ENCODE peak calls at places on chromosomes 7 and 10, in eight cellular contexts. P, H, Z, O, F, X, Q and R are unnamed samples. For H3K4me1, the result is how much of the 10 kb centered on the place peaks cover.

GRCh38 chr7:63009771-63010170 is 988.9 kb upstream of the ZNF722 start:
- DNase-seq in P (no peak), Z (no peak), H (no peak), X (no peak), O (no peak), Q (no peak), F (no peak), R (no peak)

GRCh38 chr7:51430480-51431086 is 114.0 kb upstream of the COBL start:
- DNase-seq in Z (no peak), H (peak), Q (peak), O (no peak), P (no peak), X (peak), F (no peak), R (no peak)

GRCh38 chr7:127798769-127799372 is 146.9 kb downstream of the SND1 start:
- DNase-seq in H (no peak), F (no peak), O (no peak), P (no peak), X (no peak), Q (no peak), Z (no peak), R (no peak)

GRCh38 chr7:35781200-35781701 is 19.6 kb upstream of the SEPTIN7 start:
- DNase-seq in Z (no peak), Q (no peak), P (no peak), F (no peak), O (no peak), H (no peak), X (no peak), R (no peak)

GRCh38 chr7:135653285-135654080 is 8.8 kb upstream of the STMP1 start:
- DNase-seq in P (no peak), H (peak), Z (no peak), Q (no peak), X (no peak), O (no peak), F (no peak), R (no peak)

GRCh38 chr10:62166331-62167154 is 102.1 kb downstream of the RTKN2 start:
- DNase-seq in F (no peak), Q (no peak), Z (no peak), O (peak), H (no peak), X (no peak), P (no peak), R (no peak)

GRCh38 chr10:79088176-79088575 is 19.4 kb downstream of the ZMIZ1 start:
- DNase-seq in H (no peak), Z (no peak), P (no peak), F (no peak), O (no peak), X (no peak), Q (no peak), R (no peak)

GRCh38 chr10:113565364-113565763 is 12.5 kb downstream of the HABP2 start:
- DNase-seq in Z (no peak), X (peak), H (no peak), Q (no peak), F (no peak), O (no peak), P (no peak), R (no peak)

GRCh38 chr7:16795624-16796023 is 9.2 kb downstream of the AGR2 start:
- DNase-seq in Q (no peak), F (no peak), Z (no peak), X (no peak), P (no peak), O (no peak), H (no peak), R (no peak)

GRCh38 chr10:83994351-83994750 is 145.0 kb upstream of the GHITM start:
- DNase-seq in F (no peak), H (no peak), O (no peak), P (no peak), Q (no peak), Z (no peak), X (no peak), R (no peak)

GRCh38 chr7:138875794-138876193 is 77.8 kb upstream of the ATP6V0A4 start:
- DNase-seq in Q (no peak), X (peak), F (no peak), O (no peak), P (peak), Z (no peak), H (no peak), R (peak)

GRCh38 chr10:102644066-102644645 is at the start of gene TRIM8:
- DNase-seq in Z (no peak), O (no peak), H (peak), Q (peak), P (peak), F (peak), X (peak), R (peak)

GRCh38 chr10:58587676-58588075 is 75.0 kb downstream of the BICC1 start:
- DNase-seq in Z (no peak), O (no peak), X (peak), P (no peak), Q (no peak), F (no peak), H (no peak), R (no peak)

GRCh38 chr7:122155566-122155965 is 11.5 kb upstream of the AASS start:
- DNase-seq in Q (no peak), X (no peak), P (no peak), H (no peak), Z (no peak), O (no peak), F (no peak), R (no peak)

GRCh38 chr10:43782814-43783213 is 134.1 kb upstream of the ZNF32 start:
- DNase-seq in Q (no peak), O (no peak), F (no peak), X (no peak), H (no peak), Z (no peak), P (no peak), R (no peak)
- H3K27ac ChIP-seq in Q (no peak), O (no peak), F (no peak), X (no peak), H (no peak), Z (no peak), P (no peak), R (no peak)

GRCh38 chr10:117362313-117362712 is 12.9 kb downstream of the PDZD8 start:
- DNase-seq in P (no peak), H (no peak), O (no peak), X (peak), F (no peak), Z (no peak), Q (no peak), R (no peak)
- H3K4me1 ChIP-seq in P (half or more), H (under half), O (under half), X (half or more), F (under half), Z (under half), Q (under half), R (under half)

GRCh38 chr7:101390901-101391301 is 28.2 kb downstream of the COL26A1 start:
- DNase-seq in Q (peak), X (no peak), H (peak), P (peak), Z (no peak), F (no peak), O (no peak), R (no peak)
- H3K27ac ChIP-seq in Q (peak), X (no peak), H (no peak), P (no peak), Z (no peak), F (no peak), O (no peak), R (no peak)

DNA sequence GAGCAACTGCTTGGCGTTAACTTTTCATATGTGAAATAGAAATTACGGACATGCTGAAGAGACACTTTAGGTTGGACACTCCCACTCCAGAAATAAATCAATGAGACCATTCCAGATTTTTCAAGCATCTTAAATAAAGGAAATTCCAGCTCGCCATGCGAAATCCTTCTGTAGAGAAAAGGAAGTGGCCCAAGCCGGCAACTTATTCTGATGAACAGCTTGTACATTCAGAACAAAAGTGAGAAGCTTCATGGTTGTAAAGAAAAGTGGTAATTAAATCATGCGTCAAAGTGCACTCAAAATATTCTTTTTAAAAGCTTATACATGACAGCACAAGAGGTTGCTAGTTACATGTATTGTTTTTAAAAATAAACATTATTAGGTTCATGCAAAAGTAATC is 153.6 kb upstream of the ITGB1 start:
- DNase-seq in Q (no peak), F (no peak), O (no peak), H (no peak), P (no peak), X (no peak), Z (no peak), R (no peak)
- H3K4me1 ChIP-seq in Q (under half), F (under half), O (under half), H (under half), P (half or more), X (under half), Z (under half), R (half or more)

DNA sequence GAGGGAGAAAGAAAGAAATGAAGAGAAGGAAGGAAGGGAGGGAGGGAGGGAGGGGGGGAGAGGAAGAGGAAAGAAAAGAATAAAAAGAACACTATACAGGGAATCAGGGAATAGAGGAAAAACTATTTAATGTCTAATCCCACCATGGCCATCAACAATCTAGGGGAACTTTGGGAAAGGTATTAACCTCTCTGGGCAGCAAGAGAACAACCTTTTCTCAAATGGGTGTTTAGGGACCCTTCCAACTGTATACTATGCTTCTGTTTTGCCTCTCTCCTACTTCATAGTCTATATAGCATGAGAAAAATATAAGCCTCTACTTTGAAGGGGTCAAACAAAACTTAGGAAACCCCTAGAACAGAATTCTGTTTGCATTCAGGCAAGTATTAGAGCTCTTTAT is 54.5 kb downstream of the CHCHD3 start:
- DNase-seq in Q (no peak), P (no peak), F (no peak), X (no peak), O (no peak), H (no peak), Z (no peak), R (no peak)
- H3K27ac ChIP-seq in Q (no peak), P (no peak), F (no peak), X (no peak), O (no peak), H (no peak), Z (no peak), R (no peak)

DNA sequence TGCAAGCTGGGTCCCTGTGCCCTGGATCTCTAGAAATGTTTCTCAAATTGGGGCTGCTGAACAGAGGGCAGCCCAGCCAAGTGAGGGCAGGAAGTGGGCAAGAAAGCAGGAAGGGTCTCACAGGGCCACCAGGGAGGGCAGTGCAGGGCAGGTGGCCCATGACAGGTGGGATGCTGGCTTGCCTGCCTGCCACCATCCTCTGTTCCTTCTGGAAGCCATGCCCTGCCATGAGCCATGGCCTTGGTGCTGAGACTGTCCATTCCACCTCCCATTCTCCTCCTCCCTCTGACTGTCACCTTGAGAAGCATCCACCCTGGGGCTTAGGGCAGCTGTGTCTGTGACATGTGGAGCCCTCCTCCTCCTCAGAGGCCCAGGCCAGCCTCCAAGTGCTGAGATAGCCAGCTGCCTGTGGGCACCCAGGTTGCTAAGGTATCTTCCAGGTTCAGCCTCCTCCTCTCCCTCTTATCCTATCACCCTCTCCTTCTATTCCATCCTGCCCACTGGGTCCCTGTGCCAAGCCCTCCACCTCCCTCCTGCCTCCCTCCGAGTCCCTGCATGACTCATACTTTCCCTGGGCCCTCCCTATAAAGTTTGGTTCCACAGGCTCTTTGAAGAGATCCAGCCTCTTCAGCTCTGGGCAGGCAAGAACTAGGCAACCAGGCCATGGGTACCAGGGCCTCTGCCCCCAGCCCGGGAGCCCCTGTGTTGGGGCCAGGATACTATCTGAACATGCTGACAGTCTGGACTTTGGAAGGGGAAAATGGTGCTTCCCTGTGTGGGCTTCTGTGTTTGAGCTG is 1.3 kb downstream of the VSIR start:
- DNase-seq in O (peak), X (peak), H (no peak), Q (no peak), F (peak), P (no peak), Z (peak), R (no peak)
- H3K4me1 ChIP-seq in O (under half), X (under half), H (under half), Q (under half), F (half or more), P (half or more), Z (half or more), R (half or more)

DNA sequence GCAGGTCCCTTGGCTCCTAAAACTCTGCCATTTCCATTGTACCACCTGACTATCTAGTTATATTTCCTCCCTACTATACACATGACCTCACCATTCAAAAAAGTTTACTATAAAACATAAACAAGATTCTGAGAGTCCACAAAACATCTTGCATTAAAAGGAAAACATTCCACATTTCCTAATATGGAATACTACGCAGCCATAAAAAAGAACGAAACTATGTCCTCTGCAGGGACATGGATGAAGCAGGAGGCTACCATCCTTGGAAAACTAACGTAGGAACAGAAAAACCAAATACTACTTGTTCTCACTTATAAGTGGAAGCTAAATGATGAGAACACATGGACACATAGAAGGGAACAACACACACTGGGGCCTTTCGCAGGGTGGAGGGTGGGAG is 48.3 kb downstream of the SVIL start:
- DNase-seq in O (no peak), P (no peak), H (no peak), Q (no peak), X (no peak), Z (no peak), F (no peak), R (no peak)
- H3K27ac ChIP-seq in O (peak), P (no peak), H (peak), Q (no peak), X (no peak), Z (peak), F (peak), R (no peak)

GRCh38 chr10:124626759-124627380 is 117.3 kb downstream of the FAM53B start:
- DNase-seq in F (no peak), Z (no peak), O (no peak), Q (no peak), X (peak), H (no peak), P (peak), R (no peak)
- H3K4me1 ChIP-seq in F (half or more), Z (under half), O (under half), Q (under half), X (under half), H (under half), P (half or more), R (half or more)

GRCh38 chr7:44379366-44380178 is 54.2 kb upstream of the CAMK2B start:
- DNase-seq in Z (no peak), Q (no peak), P (no peak), F (no peak), O (no peak), H (no peak), X (no peak), R (no peak)

GRCh38 chr7:44378744-44379143 is 53.4 kb upstream of the CAMK2B start:
- DNase-seq in H (no peak), Z (no peak), F (no peak), X (peak), P (no peak), Q (no peak), O (no peak), R (no peak)

GRCh38 chr7:44380831-44381493 is 55.6 kb upstream of the CAMK2B start:
- DNase-seq in Z (no peak), H (no peak), Q (no peak), O (no peak), F (no peak), X (no peak), P (no peak), R (no peak)

GRCh38 chr7:44381494-44382220 is 56.3 kb upstream of the CAMK2B start:
- DNase-seq in P (no peak), H (no peak), F (no peak), X (no peak), O (no peak), Q (no peak), Z (no peak), R (no peak)

DNA sequence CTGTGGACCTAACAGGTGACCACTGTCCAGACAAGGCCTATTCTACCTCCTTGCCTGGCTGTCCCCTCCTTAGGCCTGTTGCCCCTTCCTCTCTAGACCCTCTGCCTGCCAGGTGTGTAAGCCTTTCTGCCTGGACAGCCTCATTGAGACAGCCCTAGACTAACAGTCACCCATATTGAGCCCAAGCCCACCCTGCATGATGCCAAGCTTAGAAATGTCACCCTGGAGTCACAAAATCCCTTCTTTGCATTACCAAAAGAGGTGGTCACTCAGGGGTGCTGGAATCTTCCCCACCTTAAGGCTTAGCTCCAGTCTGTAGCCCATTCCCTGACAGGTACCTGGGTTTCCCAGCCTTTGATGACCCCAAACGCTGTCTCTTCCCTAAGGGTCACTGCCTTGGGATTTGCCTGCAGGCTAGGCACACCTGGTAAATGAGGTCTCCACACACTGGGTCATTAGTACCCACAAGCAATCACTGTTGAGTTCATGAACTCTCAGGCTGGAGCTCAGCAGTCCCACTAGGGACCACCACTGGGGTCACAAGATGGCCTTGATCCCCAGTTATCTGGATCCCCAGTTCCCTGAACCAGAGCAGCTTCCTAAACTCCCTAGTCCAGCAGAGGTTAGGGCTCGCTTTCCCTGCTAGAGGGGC is 54.9 kb upstream of the CAMK2B start:
- DNase-seq in X (no peak), O (no peak), Q (no peak), P (no peak), Z (no peak), H (no peak), F (no peak), R (no peak)
- H3K27ac ChIP-seq in X (peak), O (no peak), Q (no peak), P (no peak), Z (no peak), H (no peak), F (no peak), R (no peak)

GRCh38 chr7:121080913-121081326 is 92.4 kb downstream of the CPED1 start:
- DNase-seq in P (no peak), Q (no peak), F (no peak), H (no peak), X (no peak), O (no peak), Z (no peak), R (no peak)

GRCh38 chr7:121081327-121081936 is 92.9 kb downstream of the CPED1 start:
- DNase-seq in Z (no peak), X (peak), P (peak), F (no peak), Q (peak), O (no peak), H (peak), R (peak)

GRCh38 chr7:121083790-121084251 is 95.3 kb downstream of the CPED1 start:
- DNase-seq in H (no peak), Z (no peak), F (no peak), X (peak), O (no peak), P (no peak), Q (no peak), R (no peak)

GRCh38 chr7:121083138-121083789 is 94.8 kb downstream of the CPED1 start:
- DNase-seq in O (no peak), Q (no peak), P (no peak), F (no peak), X (peak), Z (no peak), H (no peak), R (no peak)

GRCh38 chr7:121082400-121083101 is 94.0 kb downstream of the CPED1 start:
- DNase-seq in P (no peak), H (no peak), F (no peak), Z (no peak), Q (no peak), X (no peak), O (no peak), R (no peak)
- H3K4me1 ChIP-seq in P (under half), H (under half), F (half or more), Z (under half), Q (under half), X (half or more), O (under half), R (under half)